ENCODE peak calls at places on chromosomes 12 and 14, in eight cellular contexts. One of them, this sample, is unnamed.

GRCh38 chr14:53151523-53151866 is 1.6 kb downstream of the DDHD1 start:
- DNase-seq in OCI-LY7: no peak
- DNase-seq in mammary epithelial cell: no peak
- DNase-seq in spleen: no peak
- DNase-seq in mucosa of descending colon: no peak
- DNase-seq in fibroblast of lung: no peak
- DNase-seq in tibial nerve: no peak
- DNase-seq in lower lobe of right lung: no peak
- DNase-seq in this sample: no peak

GRCh38 chr14:94885481-94886155 is 115.7 kb upstream of the GSC start:
- DNase-seq in mucosa of descending colon: no peak
- DNase-seq in spleen: peak; percentile 30
- DNase-seq in tibial nerve: no peak
- DNase-seq in fibroblast of lung: no peak
- DNase-seq in lower lobe of right lung: no peak
- DNase-seq in OCI-LY7: no peak
- DNase-seq in mammary epithelial cell: no peak
- DNase-seq in this sample: no peak

GRCh38 chr12:49874142-49874897 is 29.4 kb downstream of the FAIM2 start:
- DNase-seq in tibial nerve: no peak
- DNase-seq in lower lobe of right lung: no peak
- DNase-seq in spleen: peak; percentile 56
- DNase-seq in fibroblast of lung: no peak
- DNase-seq in mucosa of descending colon: no peak
- DNase-seq in OCI-LY7: no peak
- DNase-seq in mammary epithelial cell: no peak
- DNase-seq in this sample: no peak

GRCh38 chr14:36293824-36294223 is 26.6 kb downstream of the MBIP start:
- DNase-seq in fibroblast of lung: peak; percentile 50
- DNase-seq in tibial nerve: no peak
- DNase-seq in OCI-LY7: no peak
- DNase-seq in spleen: no peak
- DNase-seq in lower lobe of right lung: no peak
- DNase-seq in mammary epithelial cell: no peak
- DNase-seq in mucosa of descending colon: no peak
- DNase-seq in this sample: no peak

GRCh38 chr14:72433511-72433910 is 460.4 kb downstream of the DPF3 start:
- DNase-seq in tibial nerve: no peak
- DNase-seq in lower lobe of right lung: no peak
- DNase-seq in fibroblast of lung: peak; percentile 61
- DNase-seq in spleen: no peak
- DNase-seq in OCI-LY7: no peak
- DNase-seq in mucosa of descending colon: no peak
- DNase-seq in mammary epithelial cell: peak; percentile 25
- DNase-seq in this sample: no peak

GRCh38 chr14:21036746-21037145 is 2.1 kb upstream of the RNASE13 start:
- DNase-seq in spleen: no peak
- DNase-seq in OCI-LY7: no peak
- DNase-seq in fibroblast of lung: no peak
- DNase-seq in tibial nerve: no peak
- DNase-seq in lower lobe of right lung: no peak
- DNase-seq in mucosa of descending colon: no peak
- DNase-seq in mammary epithelial cell: no peak
- DNase-seq in this sample: no peak

GRCh38 chr14:46571970-46572369 is 79.6 kb downstream of the RPL10L start:
- DNase-seq in OCI-LY7: no peak
- DNase-seq in mucosa of descending colon: no peak
- DNase-seq in fibroblast of lung: peak; percentile 92
- DNase-seq in lower lobe of right lung: no peak
- DNase-seq in spleen: no peak
- DNase-seq in mammary epithelial cell: peak; percentile 12
- DNase-seq in tibial nerve: no peak
- DNase-seq in this sample: no peak

GRCh38 chr12:62466018-62466595 is 519 bp upstream of the MON2 start:
- DNase-seq in fibroblast of lung: peak; percentile 44
- DNase-seq in mammary epithelial cell: peak; percentile 27
- DNase-seq in mucosa of descending colon: peak; percentile 46
- DNase-seq in OCI-LY7: peak; percentile 66
- DNase-seq in spleen: no peak
- DNase-seq in tibial nerve: no peak
- DNase-seq in lower lobe of right lung: no peak
- DNase-seq in this sample: no peak

GRCh38 chr12:72146495-72146894 is 125.7 kb upstream of the TRHDE start:
- DNase-seq in spleen: peak; percentile 52
- DNase-seq in mammary epithelial cell: no peak
- DNase-seq in mucosa of descending colon: no peak
- DNase-seq in lower lobe of right lung: no peak
- DNase-seq in tibial nerve: no peak
- DNase-seq in OCI-LY7: no peak
- DNase-seq in fibroblast of lung: no peak
- DNase-seq in this sample: no peak

GRCh38 chr12:62731378-62731710 is 203.6 kb downstream of the PPM1H start:
- DNase-seq in spleen: no peak
- DNase-seq in mammary epithelial cell: no peak
- DNase-seq in fibroblast of lung: no peak
- DNase-seq in lower lobe of right lung: no peak
- DNase-seq in tibial nerve: no peak
- DNase-seq in mucosa of descending colon: no peak
- DNase-seq in OCI-LY7: no peak
- DNase-seq in this sample: no peak

GRCh38 chr14:94171208-94171607 is 2.9 kb upstream of the PPP4R4 start:
- DNase-seq in spleen: no peak
- DNase-seq in lower lobe of right lung: no peak
- DNase-seq in fibroblast of lung: peak; percentile 19
- DNase-seq in mucosa of descending colon: no peak
- DNase-seq in tibial nerve: no peak
- DNase-seq in OCI-LY7: no peak
- DNase-seq in mammary epithelial cell: peak; percentile 86
- DNase-seq in this sample: no peak

GRCh38 chr14:99579903-99580570 is 24.0 kb downstream of the CCDC85C start:
- DNase-seq in spleen: no peak
- DNase-seq in OCI-LY7: peak; percentile 17
- DNase-seq in mucosa of descending colon: peak; percentile 86
- DNase-seq in mammary epithelial cell: peak; percentile 63
- DNase-seq in fibroblast of lung: peak; percentile 97
- DNase-seq in lower lobe of right lung: peak; percentile 70
- DNase-seq in tibial nerve: no peak
- DNase-seq in this sample: no peak
- H3K4me1 ChIP-seq in spleen: peaks cover 29% of the 10 kb centered on the region
- H3K4me1 ChIP-seq in OCI-LY7: peaks cover 14% of the 10 kb centered on the region
- H3K4me1 ChIP-seq in mucosa of descending colon: peaks cover 45% of the 10 kb centered on the region
- H3K4me1 ChIP-seq in mammary epithelial cell: peaks cover 53% of the 10 kb centered on the region
- H3K4me1 ChIP-seq in fibroblast of lung: peaks cover 26% of the 10 kb centered on the region
- H3K4me1 ChIP-seq in lower lobe of right lung: peaks cover 47% of the 10 kb centered on the region
- H3K4me1 ChIP-seq in tibial nerve: no peaks in the 10 kb centered on the region
- H3K4me1 ChIP-seq in this sample: peaks cover 40% of the 10 kb centered on the region

DNA sequence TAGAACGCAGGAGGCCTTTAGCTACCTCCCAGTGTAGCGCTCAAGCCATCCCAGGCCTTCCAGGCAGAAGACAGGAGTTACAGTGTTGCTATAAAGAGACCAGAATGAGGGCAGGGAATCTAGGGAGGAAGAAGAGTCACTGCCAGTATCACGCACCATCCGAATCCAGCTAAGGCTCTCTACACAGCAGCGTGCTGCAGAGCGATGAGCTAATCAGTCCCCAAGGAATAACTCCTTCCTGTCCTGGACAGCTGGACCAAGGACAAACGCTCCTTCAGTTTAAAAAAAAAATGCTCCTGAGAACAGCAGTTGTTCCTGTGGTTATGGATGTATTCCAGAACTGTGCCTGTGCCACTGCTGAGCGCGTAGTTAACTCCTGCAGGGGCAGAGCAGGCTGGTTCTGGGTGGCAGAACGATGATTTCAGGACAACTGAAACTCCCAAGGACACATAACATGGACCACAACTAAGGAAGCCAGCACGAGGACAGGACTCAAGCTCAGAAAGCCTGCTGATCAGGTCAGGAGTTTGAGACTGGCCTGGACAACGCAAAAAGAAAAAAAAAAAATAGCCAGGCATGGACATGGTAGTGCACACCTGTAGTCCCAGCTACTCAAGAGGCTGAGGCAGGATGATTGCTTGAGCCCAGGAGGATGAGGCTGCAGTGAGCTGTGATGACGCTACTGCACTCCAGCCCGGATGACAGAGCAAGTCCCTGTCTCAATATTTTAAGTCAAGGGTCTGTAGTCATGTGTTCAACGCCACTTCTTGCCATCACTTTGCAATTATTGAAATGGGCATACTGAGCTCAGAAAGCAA is 2.6 kb downstream of the IFFO1 start:
- DNase-seq in fibroblast of lung: peak; percentile 67
- DNase-seq in mammary epithelial cell: no peak
- DNase-seq in tibial nerve: peak; percentile 49
- DNase-seq in spleen: peak; percentile 59
- DNase-seq in lower lobe of right lung: no peak
- DNase-seq in mucosa of descending colon: no peak
- DNase-seq in OCI-LY7: no peak
- DNase-seq in this sample: peak; percentile 81
- H3K4me3 ChIP-seq in fibroblast of lung: peak overlapping the region; percentile 87
- H3K4me3 ChIP-seq in mammary epithelial cell: no peak overlapping the region
- H3K4me3 ChIP-seq in tibial nerve: no peak overlapping the region
- H3K4me3 ChIP-seq in spleen: no peak overlapping the region
- H3K4me3 ChIP-seq in lower lobe of right lung: peak overlapping the region; percentile 93
- H3K4me3 ChIP-seq in mucosa of descending colon: no peak overlapping the region
- H3K4me3 ChIP-seq in OCI-LY7: peak overlapping the region; percentile 92
- H3K4me3 ChIP-seq in this sample: peak overlapping the region; percentile 97

GRCh38 chr12:4900327-4900726 is 9.4 kb upstream of the KCNA1 start:
- DNase-seq in spleen: no peak
- DNase-seq in mucosa of descending colon: no peak
- DNase-seq in OCI-LY7: no peak
- DNase-seq in fibroblast of lung: peak; percentile 75
- DNase-seq in lower lobe of right lung: no peak
- DNase-seq in tibial nerve: no peak
- DNase-seq in mammary epithelial cell: peak; percentile 12
- DNase-seq in this sample: no peak

GRCh38 chr12:4894019-4894418 is 15.7 kb upstream of the KCNA1 start:
- DNase-seq in fibroblast of lung: no peak
- DNase-seq in OCI-LY7: no peak
- DNase-seq in spleen: no peak
- DNase-seq in lower lobe of right lung: no peak
- DNase-seq in tibial nerve: no peak
- DNase-seq in mammary epithelial cell: no peak
- DNase-seq in mucosa of descending colon: no peak
- DNase-seq in this sample: no peak

GRCh38 chr12:4899361-4899760 is 10.3 kb upstream of the KCNA1 start:
- DNase-seq in mammary epithelial cell: no peak
- DNase-seq in tibial nerve: no peak
- DNase-seq in fibroblast of lung: no peak
- DNase-seq in spleen: no peak
- DNase-seq in lower lobe of right lung: no peak
- DNase-seq in OCI-LY7: no peak
- DNase-seq in mucosa of descending colon: no peak
- DNase-seq in this sample: no peak
- TF ChIP-seq CTCF in mammary epithelial cell: no peak
- TF ChIP-seq CTCF in tibial nerve: no peak
- TF ChIP-seq CTCF in fibroblast of lung: no peak
- TF ChIP-seq CTCF in spleen: no peak
- TF ChIP-seq CTCF in lower lobe of right lung: no peak
- TF ChIP-seq CTCF in OCI-LY7: peak; percentile 52
- TF ChIP-seq CTCF in mucosa of descending colon: no peak
- TF ChIP-seq CTCF in this sample: peak; percentile 8

DNA sequence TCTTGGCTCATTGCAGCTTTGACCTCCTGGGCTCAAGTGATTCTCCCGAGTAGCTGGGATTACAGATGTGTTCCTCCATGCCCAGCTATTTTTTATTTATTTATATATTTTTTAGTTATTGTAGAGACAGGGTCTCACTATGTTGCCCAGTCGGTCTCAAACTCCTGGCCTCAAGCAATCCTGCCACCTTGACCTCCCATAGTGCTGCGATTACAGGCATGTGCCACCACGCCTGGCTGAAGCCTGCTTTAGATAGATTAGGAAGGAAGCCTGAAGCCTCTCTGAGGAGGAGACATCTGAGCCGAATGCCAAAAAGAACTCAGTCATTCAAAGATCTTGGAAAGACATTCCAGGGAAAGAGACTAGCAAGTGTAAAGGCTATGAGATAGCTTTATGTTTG is 10.2 kb downstream of the INHBC start:
- DNase-seq in lower lobe of right lung: no peak
- DNase-seq in mammary epithelial cell: no peak
- DNase-seq in spleen: peak; percentile 6
- DNase-seq in mucosa of descending colon: no peak
- DNase-seq in tibial nerve: no peak
- DNase-seq in fibroblast of lung: no peak
- DNase-seq in OCI-LY7: no peak
- DNase-seq in this sample: no peak
- H3K4me1 ChIP-seq in lower lobe of right lung: no peaks in the 10 kb centered on the region
- H3K4me1 ChIP-seq in mammary epithelial cell: no peaks in the 10 kb centered on the region
- H3K4me1 ChIP-seq in spleen: no peaks in the 10 kb centered on the region
- H3K4me1 ChIP-seq in mucosa of descending colon: no peaks in the 10 kb centered on the region
- H3K4me1 ChIP-seq in tibial nerve: no peaks in the 10 kb centered on the region
- H3K4me1 ChIP-seq in fibroblast of lung: no peaks in the 10 kb centered on the region
- H3K4me1 ChIP-seq in OCI-LY7: no peaks in the 10 kb centered on the region
- H3K4me1 ChIP-seq in this sample: no peaks in the 10 kb centered on the region

GRCh38 chr12:127169321-127170270 is 1097.4 kb upstream of the TMEM132C start:
- DNase-seq in fibroblast of lung: peak; percentile 81
- DNase-seq in OCI-LY7: no peak
- DNase-seq in spleen: no peak
- DNase-seq in mucosa of descending colon: no peak
- DNase-seq in lower lobe of right lung: no peak
- DNase-seq in mammary epithelial cell: no peak
- DNase-seq in tibial nerve: no peak
- DNase-seq in this sample: no peak
- H3K4me3 ChIP-seq in fibroblast of lung: no peak overlapping the region
- H3K4me3 ChIP-seq in OCI-LY7: no peak overlapping the region
- H3K4me3 ChIP-seq in spleen: no peak overlapping the region
- H3K4me3 ChIP-seq in mucosa of descending colon: no peak overlapping the region
- H3K4me3 ChIP-seq in lower lobe of right lung: no peak overlapping the region
- H3K4me3 ChIP-seq in mammary epithelial cell: no peak overlapping the region
- H3K4me3 ChIP-seq in tibial nerve: no peak overlapping the region
- H3K4me3 ChIP-seq in this sample: no peak overlapping the region

GRCh38 chr14:31024577-31025334 is 693 bp upstream of the AP4S1 start:
- DNase-seq in mucosa of descending colon: no peak
- DNase-seq in lower lobe of right lung: no peak
- DNase-seq in mammary epithelial cell: peak; percentile 49
- DNase-seq in fibroblast of lung: peak; percentile 41
- DNase-seq in spleen: no peak
- DNase-seq in OCI-LY7: peak; percentile 14
- DNase-seq in tibial nerve: no peak
- DNase-seq in this sample: no peak
- TF ChIP-seq CTCF in mucosa of descending colon: no peak
- TF ChIP-seq CTCF in lower lobe of right lung: no peak
- TF ChIP-seq CTCF in mammary epithelial cell: no peak
- TF ChIP-seq CTCF in fibroblast of lung: no peak
- TF ChIP-seq CTCF in spleen: no peak
- TF ChIP-seq CTCF in OCI-LY7: no peak
- TF ChIP-seq CTCF in tibial nerve: no peak
- TF ChIP-seq CTCF in this sample: no peak